ENCODE peak calls at places on chromosomes 5 and 9, in five cellular contexts. D is germinal center; S is fibroblast of lung; L is fibroblast of pulmonary artery; V is stimulated activated CD8-positive, alpha-beta memory T cell treated with anti-CD3 and anti-CD28 coated beads, Interleukin-7, amount 100 ng/mL, for 4 hours. O is an unnamed sample.

GRCh38 chr5:32618962-32619361 is 33.6 kb downstream of the SUB1 start:
- DNase-seq in V (no peak), D (no peak), L (no peak), S (no peak), O (no peak)

GRCh38 chr5:145180341-145180740 is 654.8 kb downstream of the PRELID2 start:
- DNase-seq in D (no peak), V (no peak), S (no peak), L (no peak), O (no peak)

GRCh38 chr5:115685966-115686691 is 60.3 kb upstream of the TMED7 start:
- DNase-seq in V (no peak), L (peak), D (no peak), S (peak), O (no peak)

GRCh38 chr9:89999534-90000370 is 394.9 kb downstream of the GADD45G start:
- DNase-seq in V (peak), L (peak), D (peak), S (peak), O (peak)

GRCh38 chr9:3608011-3608410 is 82.2 kb upstream of the RFX3 start:
- DNase-seq in L (no peak), V (no peak), S (no peak), D (peak), O (no peak)

GRCh38 chr9:130225586-130225985 is 40.0 kb upstream of the HMCN2 start:
- DNase-seq in L (no peak), S (no peak), D (no peak), V (no peak), O (no peak)

GRCh38 chr5:112776301-112776856 is 38.7 kb downstream of the APC start:
- DNase-seq in S (peak), V (no peak), D (no peak), L (peak), O (no peak)

GRCh38 chr5:139214646-139215045 is 16.5 kb upstream of the SIL1 start:
- DNase-seq in D (no peak), S (no peak), L (no peak), V (no peak), O (no peak)

GRCh38 chr5:79109527-79110492 is 1.8 kb upstream of the BHMT start:
- DNase-seq in S (no peak), L (no peak), V (no peak), D (peak), O (no peak)

GRCh38 chr5:135027699-135028615 is 6.1 kb downstream of the PITX1 start:
- DNase-seq in V (no peak), L (no peak), S (no peak), D (no peak), O (no peak)

GRCh38 chr9:74503219-74503618 is 6.1 kb downstream of the RORB start:
- DNase-seq in D (no peak), V (no peak), L (no peak), S (no peak), O (no peak)

GRCh38 chr5:140295414-140295813 is 7.5 kb downstream of the PFDN1 start:
- DNase-seq in V (no peak), L (peak), S (peak), D (no peak), O (no peak)